ENCODE peak calls at places on chromosomes 1 and 21, in nine cellular contexts. H, A, E, T, Y, R, X, L and D are unnamed samples.
A peak's percentile ranks its signal among the peaks of the same experiment; 100 is the strongest.

GRCh38 chr21:40070871-40071270 is 203.6 kb downstream of the PCP4 start:
- DNase-seq in T (no peak), L (no peak), E (no peak), H (no peak), R (no peak), Y (no peak), A (no peak), X (no peak), D (no peak)

GRCh38 chr1:185284106-185284505 is 32.9 kb downstream of the IVNS1ABP start:
- DNase-seq in L (no peak), E (no peak), X (peak; percentile 21), Y (no peak), T (no peak), R (no peak), H (no peak), A (no peak), D (no peak)

GRCh38 chr1:230977781-230978490 is 725 bp downstream of the TTC13 start:
- DNase-seq in H (no peak), A (peak; percentile 47), L (peak; percentile 27), X (peak; percentile 16), R (peak; percentile 53), T (peak; percentile 61), Y (peak; percentile 76), E (peak; percentile 72), D (no peak)

GRCh38 chr1:71210746-71211145 is 129.9 kb upstream of the ZRANB2 start:
- DNase-seq in H (no peak), E (no peak), R (no peak), Y (no peak), X (no peak), L (no peak), A (no peak), T (no peak), D (no peak)

GRCh38 chr1:44870096-44870495 is 27.0 kb upstream of the PTCH2 start:
- DNase-seq in Y (no peak), H (no peak), T (no peak), X (no peak), R (no peak), L (no peak), E (no peak), A (no peak), D (no peak)

GRCh38 chr1:233328661-233329498 is 1.4 kb downstream of the MAP3K21 start:
- DNase-seq in X (no peak), L (no peak), A (no peak), R (no peak), H (no peak), E (peak; percentile 77), T (peak; percentile 2), Y (peak; percentile 76), D (no peak)

GRCh38 chr1:76868154-76868882 is 1.0 kb downstream of the ST6GALNAC5 start:
- DNase-seq in R (peak; percentile 47), T (peak; percentile 69), X (peak; percentile 22), E (peak; percentile 67), A (peak; percentile 83), H (no peak), L (no peak), Y (peak; percentile 88), D (no peak)

GRCh38 chr1:92184632-92185031 is 33.1 kb upstream of the C1orf146 start:
- DNase-seq in Y (no peak), X (peak; percentile 61), H (peak; percentile 31), E (no peak), L (no peak), R (no peak), T (no peak), A (peak; percentile 27), D (no peak)

GRCh38 chr21:34800797-34801518 is 132.2 kb downstream of the CLIC6 start:
- DNase-seq in H (peak; percentile 19), X (peak; percentile 33), E (no peak), L (no peak), R (no peak), A (no peak), T (no peak), Y (no peak), D (no peak)

GRCh38 chr1:156744344-156744743 is 3.5 kb upstream of the MRPL24 start:
- DNase-seq in X (no peak), E (no peak), T (no peak), A (no peak), Y (no peak), R (peak; percentile 34), H (no peak), L (no peak), D (no peak)

GRCh38 chr1:48493970-48494769 is 22.2 kb upstream of the SPATA6 start:
- DNase-seq in A (peak; percentile 9), E (no peak), R (no peak), Y (peak; percentile 48), H (peak; percentile 68), X (peak; percentile 96), L (no peak), T (no peak), D (peak; percentile 72)

GRCh38 chr1:61659061-61659460 is 65.9 kb downstream of the TM2D1 start:
- DNase-seq in T (no peak), A (peak; percentile 43), L (no peak), R (no peak), Y (no peak), E (no peak), X (no peak), H (no peak), D (no peak)
- TF ChIP-seq CTCF in T (no peak), A (peak; percentile 65), L (no peak), R (no peak), Y (peak; percentile 68), E (no peak), X (peak; percentile 40), H (no peak), D (peak; percentile 20)

DNA sequence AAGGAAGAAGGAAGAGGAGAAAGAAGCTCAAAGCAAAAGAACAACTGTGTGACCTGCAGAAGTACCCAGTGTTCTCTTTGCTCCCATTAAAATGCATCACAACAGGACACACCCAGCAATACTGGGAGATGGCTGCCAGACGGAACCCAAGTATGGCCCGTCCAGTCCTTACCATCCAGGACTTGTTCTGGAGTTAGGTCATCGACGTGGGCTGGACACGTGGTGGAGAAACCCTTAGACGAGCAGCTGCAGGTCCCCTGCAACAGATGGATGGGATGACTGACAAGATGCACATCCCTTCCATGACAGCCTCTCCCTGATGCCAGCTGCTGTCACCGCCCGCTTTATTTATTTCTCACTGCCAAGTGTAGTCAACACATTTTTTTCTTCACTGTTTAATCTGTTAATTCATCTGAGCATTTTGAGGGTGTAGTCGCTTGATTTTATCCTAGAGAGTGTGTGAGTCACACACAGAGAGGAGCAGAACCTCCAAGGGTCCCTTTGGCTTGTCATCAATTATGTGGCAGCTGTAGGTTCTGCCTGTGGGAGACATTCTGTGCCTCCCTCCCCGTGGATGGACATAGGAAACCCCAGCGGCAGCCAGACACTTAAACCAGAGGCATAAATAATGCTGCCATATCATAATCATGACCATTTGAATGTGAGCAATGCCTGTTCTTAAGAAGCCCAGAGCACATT is 80.9 kb downstream of the ABCA4 start:
- DNase-seq in X (peak; percentile 53), R (no peak), A (no peak), E (no peak), Y (no peak), L (no peak), H (no peak), T (no peak), D (no peak)
- TF ChIP-seq CTCF in X (no peak), R (peak; percentile 5), A (no peak), E (peak; percentile 3), Y (no peak), L (no peak), H (no peak), T (no peak), D (no peak)

GRCh38 chr1:154465621-154466020 is 36.4 kb upstream of the TDRD10 start:
- DNase-seq in T (no peak), Y (no peak), L (no peak), A (no peak), X (no peak), R (no peak), H (no peak), E (peak; percentile 21), D (no peak)

GRCh38 chr1:154467768-154468102 is 34.3 kb upstream of the TDRD10 start:
- DNase-seq in E (no peak), A (no peak), Y (no peak), T (no peak), X (no peak), R (no peak), H (no peak), L (no peak), D (no peak)

GRCh38 chr1:154468480-154469240 is 33.4 kb upstream of the TDRD10 start:
- DNase-seq in T (no peak), H (no peak), A (no peak), L (no peak), Y (no peak), X (no peak), R (no peak), E (no peak), D (no peak)

GRCh38 chr1:154466136-154466665 is 35.8 kb upstream of the TDRD10 start:
- DNase-seq in H (no peak), X (no peak), Y (peak; percentile 38), E (no peak), T (no peak), R (no peak), A (no peak), L (no peak), D (no peak)

GRCh38 chr1:154466879-154467767 is 34.9 kb upstream of the TDRD10 start:
- DNase-seq in R (no peak), A (peak; percentile 41), E (no peak), L (no peak), X (no peak), Y (peak; percentile 57), H (no peak), T (no peak), D (no peak)
- TF ChIP-seq CTCF in R (no peak), A (peak; percentile 35), E (no peak), L (no peak), X (peak; percentile 22), Y (peak; percentile 67), H (no peak), T (peak; percentile 28), D (peak; percentile 12)

GRCh38 chr1:39655578-39656268 is 16.2 kb downstream of the NT5C1A start:
- DNase-seq in E (no peak), L (no peak), A (no peak), X (no peak), H (no peak), T (no peak), R (no peak), Y (no peak), D (no peak)
- TF ChIP-seq CTCF in E (no peak), L (no peak), A (no peak), X (no peak), H (no peak), T (no peak), R (no peak), Y (no peak), D (no peak)

GRCh38 chr1:90579212-90579802 is 137.8 kb downstream of the BARHL2 start:
- DNase-seq in X (peak; percentile 57), T (peak; percentile 65), E (no peak), L (no peak), Y (no peak), H (peak; percentile 2), A (peak; percentile 74), R (no peak), D (peak; percentile 3)
- TF ChIP-seq CTCF in X (peak; percentile 48), T (peak; percentile 58), E (peak; percentile 75), L (peak; percentile 72), Y (peak; percentile 85), H (peak; percentile 30), A (peak; percentile 82), R (peak; percentile 65), D (peak; percentile 46)